ENCODE peak calls at places on chromosomes 12 and 14, in nine cellular contexts. One of them, this sample, is unnamed.

GRCh38 chr12:3527181-3527580 is 36.2 kb downstream of the PRMT8 start:
- DNase-seq in endothelial cell of umbilical vein: peak
- DNase-seq in sigmoid colon: no peak
- DNase-seq in upper lobe of left lung: no peak
- DNase-seq in K562: no peak
- DNase-seq in HL-60: no peak
- DNase-seq in vagina: no peak
- DNase-seq in Panc1: no peak
- DNase-seq in stomach: no peak
- DNase-seq in this sample: no peak

GRCh38 chr14:68450391-68451120 is 342.3 kb downstream of the ZFP36L1 start:
- DNase-seq in sigmoid colon: no peak
- DNase-seq in HL-60: no peak
- DNase-seq in Panc1: no peak
- DNase-seq in vagina: no peak
- DNase-seq in upper lobe of left lung: no peak
- DNase-seq in stomach: no peak
- DNase-seq in endothelial cell of umbilical vein: no peak
- DNase-seq in K562: no peak
- DNase-seq in this sample: no peak

GRCh38 chr14:87994974-87995373 is 2.0 kb upstream of the GALC start:
- DNase-seq in stomach: no peak
- DNase-seq in Panc1: no peak
- DNase-seq in endothelial cell of umbilical vein: no peak
- DNase-seq in HL-60: no peak
- DNase-seq in vagina: no peak
- DNase-seq in upper lobe of left lung: no peak
- DNase-seq in K562: no peak
- DNase-seq in sigmoid colon: no peak
- DNase-seq in this sample: no peak

GRCh38 chr12:116418551-116418950 is 140.6 kb upstream of the MAP1LC3B2 start:
- DNase-seq in K562: no peak
- DNase-seq in sigmoid colon: no peak
- DNase-seq in HL-60: no peak
- DNase-seq in upper lobe of left lung: no peak
- DNase-seq in vagina: no peak
- DNase-seq in stomach: no peak
- DNase-seq in endothelial cell of umbilical vein: no peak
- DNase-seq in Panc1: no peak
- DNase-seq in this sample: no peak

GRCh38 chr14:35331605-35332516 is 39.7 kb downstream of the PSMA6 start:
- DNase-seq in Panc1: no peak
- DNase-seq in endothelial cell of umbilical vein: no peak
- DNase-seq in vagina: no peak
- DNase-seq in upper lobe of left lung: peak
- DNase-seq in HL-60: no peak
- DNase-seq in stomach: peak
- DNase-seq in sigmoid colon: no peak
- DNase-seq in K562: peak
- DNase-seq in this sample: no peak

GRCh38 chr12:93062100-93062419 is 133.0 kb upstream of the EEA1 start:
- DNase-seq in HL-60: no peak
- DNase-seq in stomach: no peak
- DNase-seq in sigmoid colon: no peak
- DNase-seq in Panc1: no peak
- DNase-seq in upper lobe of left lung: no peak
- DNase-seq in vagina: no peak
- DNase-seq in K562: no peak
- DNase-seq in endothelial cell of umbilical vein: no peak
- DNase-seq in this sample: no peak

GRCh38 chr12:1832801-1833595 is 12.6 kb downstream of the LRTM2 start:
- DNase-seq in K562: no peak
- DNase-seq in Panc1: no peak
- DNase-seq in upper lobe of left lung: no peak
- DNase-seq in HL-60: no peak
- DNase-seq in stomach: no peak
- DNase-seq in vagina: no peak
- DNase-seq in endothelial cell of umbilical vein: no peak
- DNase-seq in sigmoid colon: peak
- DNase-seq in this sample: no peak

GRCh38 chr12:68402422-68402821 is 70.3 kb upstream of the MDM1 start:
- DNase-seq in vagina: no peak
- DNase-seq in upper lobe of left lung: no peak
- DNase-seq in endothelial cell of umbilical vein: no peak
- DNase-seq in Panc1: no peak
- DNase-seq in sigmoid colon: no peak
- DNase-seq in stomach: no peak
- DNase-seq in HL-60: no peak
- DNase-seq in K562: no peak
- DNase-seq in this sample: peak

GRCh38 chr12:1448321-1448720 is 146.1 kb downstream of the FBXL14 start:
- DNase-seq in Panc1: no peak
- DNase-seq in sigmoid colon: no peak
- DNase-seq in endothelial cell of umbilical vein: no peak
- DNase-seq in K562: no peak
- DNase-seq in HL-60: no peak
- DNase-seq in vagina: no peak
- DNase-seq in upper lobe of left lung: no peak
- DNase-seq in stomach: no peak
- DNase-seq in this sample: no peak

GRCh38 chr14:58587271-58587670 is 50.5 kb upstream of the DACT1 start:
- DNase-seq in vagina: no peak
- DNase-seq in endothelial cell of umbilical vein: no peak
- DNase-seq in upper lobe of left lung: no peak
- DNase-seq in Panc1: no peak
- DNase-seq in K562: no peak
- DNase-seq in HL-60: no peak
- DNase-seq in sigmoid colon: no peak
- DNase-seq in stomach: no peak
- DNase-seq in this sample: peak

GRCh38 chr14:100534528-100535286 is 52.5 kb downstream of the BEGAIN start:
- DNase-seq in sigmoid colon: peak
- DNase-seq in Panc1: no peak
- DNase-seq in endothelial cell of umbilical vein: no peak
- DNase-seq in vagina: no peak
- DNase-seq in upper lobe of left lung: peak
- DNase-seq in K562: no peak
- DNase-seq in stomach: no peak
- DNase-seq in HL-60: peak
- DNase-seq in this sample: peak

GRCh38 chr14:69300601-69301221 is 40.8 kb downstream of the GALNT16 start:
- DNase-seq in vagina: peak
- DNase-seq in upper lobe of left lung: no peak
- DNase-seq in stomach: no peak
- DNase-seq in Panc1: no peak
- DNase-seq in sigmoid colon: no peak
- DNase-seq in endothelial cell of umbilical vein: no peak
- DNase-seq in HL-60: no peak
- DNase-seq in K562: no peak
- DNase-seq in this sample: no peak

GRCh38 chr12:19547258-19547657 is 108.0 kb downstream of the AEBP2 start:
- DNase-seq in vagina: no peak
- DNase-seq in stomach: no peak
- DNase-seq in endothelial cell of umbilical vein: peak
- DNase-seq in upper lobe of left lung: no peak
- DNase-seq in HL-60: no peak
- DNase-seq in K562: no peak
- DNase-seq in Panc1: no peak
- DNase-seq in sigmoid colon: no peak
- DNase-seq in this sample: no peak

GRCh38 chr12:122202017-122202416 is 1.5 kb upstream of the B3GNT4 start:
- DNase-seq in K562: no peak
- DNase-seq in sigmoid colon: no peak
- DNase-seq in HL-60: no peak
- DNase-seq in vagina: no peak
- DNase-seq in Panc1: no peak
- DNase-seq in stomach: no peak
- DNase-seq in endothelial cell of umbilical vein: no peak
- DNase-seq in upper lobe of left lung: no peak
- DNase-seq in this sample: no peak

GRCh38 chr12:9699269-9699897 is 29.9 kb downstream of the CLEC2D start:
- DNase-seq in upper lobe of left lung: no peak
- DNase-seq in endothelial cell of umbilical vein: no peak
- DNase-seq in HL-60: no peak
- DNase-seq in vagina: no peak
- DNase-seq in sigmoid colon: no peak
- DNase-seq in Panc1: no peak
- DNase-seq in stomach: no peak
- DNase-seq in K562: no peak
- DNase-seq in this sample: no peak
- H3K27ac ChIP-seq in upper lobe of left lung: no peak
- H3K27ac ChIP-seq in endothelial cell of umbilical vein: peak
- H3K27ac ChIP-seq in HL-60: no peak
- H3K27ac ChIP-seq in vagina: no peak
- H3K27ac ChIP-seq in sigmoid colon: no peak
- H3K27ac ChIP-seq in Panc1: no peak
- H3K27ac ChIP-seq in stomach: no peak
- H3K27ac ChIP-seq in K562: no peak
- H3K27ac ChIP-seq in this sample: no peak

GRCh38 chr14:32560213-32560857 is 231.2 kb downstream of the AKAP6 start:
- DNase-seq in Panc1: peak
- DNase-seq in sigmoid colon: peak
- DNase-seq in K562: peak
- DNase-seq in upper lobe of left lung: no peak
- DNase-seq in HL-60: peak
- DNase-seq in vagina: no peak
- DNase-seq in stomach: peak
- DNase-seq in endothelial cell of umbilical vein: peak
- DNase-seq in this sample: no peak
- TF ChIP-seq POLR2AphosphoS5 in Panc1: no peak
- TF ChIP-seq POLR2AphosphoS5 in sigmoid colon: no peak
- TF ChIP-seq POLR2AphosphoS5 in K562: no peak
- TF ChIP-seq POLR2AphosphoS5 in upper lobe of left lung: no peak
- TF ChIP-seq POLR2AphosphoS5 in HL-60: no peak
- TF ChIP-seq POLR2AphosphoS5 in vagina: peak
- TF ChIP-seq POLR2AphosphoS5 in stomach: no peak
- TF ChIP-seq POLR2AphosphoS5 in endothelial cell of umbilical vein: no peak
- TF ChIP-seq POLR2AphosphoS5 in this sample: no peak

DNA sequence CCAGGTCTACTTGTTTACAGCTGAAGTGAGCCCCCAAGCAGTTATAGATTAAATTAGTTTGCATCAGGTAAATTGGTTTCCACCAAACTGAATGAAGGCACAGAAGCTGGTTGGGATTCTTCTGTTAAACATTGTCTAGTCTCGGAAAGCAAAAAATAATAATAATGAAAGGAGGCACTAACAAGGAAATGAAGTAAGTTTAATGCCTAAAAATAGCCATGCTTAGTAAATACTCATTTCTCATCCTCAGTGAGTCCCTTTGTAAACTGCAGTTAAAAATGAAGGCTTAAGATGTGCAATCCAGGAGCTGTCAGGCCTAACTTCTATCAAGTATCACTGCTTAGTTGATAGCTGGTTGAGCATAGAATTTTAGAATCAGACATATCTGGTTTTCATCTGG is 113.5 kb downstream of the BTG1 start:
- DNase-seq in sigmoid colon: no peak
- DNase-seq in vagina: no peak
- DNase-seq in endothelial cell of umbilical vein: no peak
- DNase-seq in K562: no peak
- DNase-seq in upper lobe of left lung: no peak
- DNase-seq in HL-60: no peak
- DNase-seq in stomach: no peak
- DNase-seq in Panc1: no peak
- DNase-seq in this sample: no peak
- H3K27ac ChIP-seq in sigmoid colon: peak
- H3K27ac ChIP-seq in vagina: peak
- H3K27ac ChIP-seq in endothelial cell of umbilical vein: no peak
- H3K27ac ChIP-seq in K562: no peak
- H3K27ac ChIP-seq in upper lobe of left lung: peak
- H3K27ac ChIP-seq in HL-60: no peak
- H3K27ac ChIP-seq in stomach: peak
- H3K27ac ChIP-seq in Panc1: no peak
- H3K27ac ChIP-seq in this sample: peak

DNA sequence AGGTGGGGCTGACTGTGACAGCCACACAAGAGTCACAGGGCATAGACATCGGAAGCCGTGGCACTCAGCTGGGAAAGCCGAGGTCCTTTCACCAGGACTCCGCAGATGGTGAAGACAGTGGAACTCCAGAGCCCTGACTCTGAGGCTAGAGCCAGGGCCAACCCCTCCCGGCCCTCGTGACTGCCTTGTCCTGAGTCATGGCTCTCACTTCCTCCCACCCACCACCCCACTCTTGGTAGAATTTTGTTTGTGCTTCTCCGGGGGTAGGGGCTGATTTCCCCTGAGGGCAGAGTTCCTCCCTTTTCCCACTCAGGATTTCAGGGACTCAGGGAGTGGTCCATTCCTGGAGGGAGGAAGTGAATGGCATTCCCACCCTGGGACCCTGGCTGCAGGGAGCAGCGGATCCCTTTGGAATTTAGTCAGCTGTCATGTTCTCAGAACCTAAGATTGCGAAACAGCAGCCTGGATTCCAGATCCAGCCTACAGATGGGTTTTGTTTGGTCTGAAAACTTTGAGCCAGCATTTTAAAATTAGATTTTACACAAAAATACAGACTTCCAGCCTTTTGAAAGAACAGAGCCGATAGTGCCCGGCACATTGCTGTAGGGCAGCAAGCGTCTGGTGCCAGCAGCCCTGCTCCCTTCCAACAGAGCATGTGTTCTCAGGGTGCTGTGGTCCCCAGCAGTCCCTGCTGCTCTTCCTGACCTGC is 50.7 kb downstream of the TPCN1 start:
- DNase-seq in HL-60: no peak
- DNase-seq in K562: peak
- DNase-seq in upper lobe of left lung: no peak
- DNase-seq in sigmoid colon: peak
- DNase-seq in stomach: peak
- DNase-seq in endothelial cell of umbilical vein: no peak
- DNase-seq in Panc1: no peak
- DNase-seq in vagina: no peak
- DNase-seq in this sample: peak
- TF ChIP-seq POLR2AphosphoS5 in HL-60: no peak
- TF ChIP-seq POLR2AphosphoS5 in K562: no peak
- TF ChIP-seq POLR2AphosphoS5 in upper lobe of left lung: peak
- TF ChIP-seq POLR2AphosphoS5 in sigmoid colon: peak
- TF ChIP-seq POLR2AphosphoS5 in stomach: peak
- TF ChIP-seq POLR2AphosphoS5 in endothelial cell of umbilical vein: no peak
- TF ChIP-seq POLR2AphosphoS5 in Panc1: no peak
- TF ChIP-seq POLR2AphosphoS5 in vagina: peak
- TF ChIP-seq POLR2AphosphoS5 in this sample: peak

DNA sequence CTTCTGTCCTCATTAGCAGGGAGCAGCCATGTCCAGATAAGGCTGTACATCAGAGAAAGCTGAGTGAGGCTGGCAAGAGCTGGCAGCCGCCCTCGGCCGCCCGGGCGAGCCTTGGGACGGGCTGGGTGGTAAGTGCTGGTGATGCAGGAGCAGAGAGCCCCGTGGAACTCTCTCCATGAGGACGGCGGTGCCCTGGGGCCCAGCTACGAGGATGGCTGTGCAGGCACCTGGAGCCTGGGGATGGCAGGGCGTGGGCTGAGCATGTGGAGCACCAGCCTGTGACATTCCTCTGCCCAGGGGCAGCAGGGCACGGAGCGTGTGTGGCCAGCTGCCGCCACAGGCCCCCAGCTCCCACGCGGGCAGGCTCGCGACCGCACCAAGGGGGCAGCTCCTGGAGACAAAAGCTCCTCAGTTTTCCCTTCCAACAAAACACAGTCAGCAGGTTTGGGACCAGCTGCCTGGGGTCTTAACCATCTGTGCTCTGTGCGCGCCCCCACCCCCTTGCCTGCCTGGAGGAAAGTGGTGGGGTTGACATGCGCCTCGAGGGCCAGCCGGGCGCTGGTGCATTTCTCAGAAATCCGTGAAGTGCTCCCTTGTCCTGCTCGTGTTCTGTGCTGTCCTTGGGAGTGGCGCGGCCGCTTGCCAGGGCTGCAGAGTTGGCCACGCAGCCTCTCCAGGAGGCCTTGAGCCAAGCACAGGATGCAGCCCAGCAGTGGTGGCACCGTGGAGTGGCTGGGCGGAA is 21.4 kb downstream of the PACS2 start:
- DNase-seq in stomach: no peak
- DNase-seq in upper lobe of left lung: peak
- DNase-seq in K562: no peak
- DNase-seq in Panc1: no peak
- DNase-seq in vagina: no peak
- DNase-seq in sigmoid colon: no peak
- DNase-seq in endothelial cell of umbilical vein: no peak
- DNase-seq in HL-60: no peak
- DNase-seq in this sample: no peak
- H3K27ac ChIP-seq in stomach: no peak
- H3K27ac ChIP-seq in upper lobe of left lung: no peak
- H3K27ac ChIP-seq in K562: no peak
- H3K27ac ChIP-seq in Panc1: no peak
- H3K27ac ChIP-seq in vagina: no peak
- H3K27ac ChIP-seq in sigmoid colon: no peak
- H3K27ac ChIP-seq in endothelial cell of umbilical vein: no peak
- H3K27ac ChIP-seq in HL-60: no peak
- H3K27ac ChIP-seq in this sample: no peak

This sample was measured in esophagus muscularis mucosa.